ENCODE peak calls at places on chromosome 12, in eight cellular contexts. R is fibroblast of pulmonary artery; F is CD4-positive, alpha-beta T cell; Z is nephron progenitor cell; W is endothelial cell; G is HCT116; S is BE2C; T is fibroblast of mammary gland. D is an unnamed sample.

GRCh38 chr12:131456301-131457027 is 254.4 kb upstream of the SFSWAP start:
- DNase-seq in R (no peak), F (no peak), Z (no peak), W (no peak), G (no peak), S (no peak), T (no peak), D (no peak)

GRCh38 chr12:70983692-70984091 is 63.2 kb upstream of the PTPRR start:
- DNase-seq in R (peak; percentile 31), F (no peak), Z (no peak), W (no peak), G (no peak), S (no peak), T (no peak), D (no peak)

GRCh38 chr12:79360936-79361335 is 329.8 kb downstream of the PAWR start:
- DNase-seq in R (no peak), F (no peak), Z (no peak), W (no peak), G (no peak), S (no peak), T (no peak), D (no peak)

GRCh38 chr12:124096109-124096508 is 123.1 kb downstream of the ZNF664 start:
- DNase-seq in R (no peak), F (no peak), Z (no peak), W (no peak), G (no peak), S (no peak), T (no peak), D (no peak)

GRCh38 chr12:74610711-74611110 is 73.1 kb downstream of the ATXN7L3B start:
- DNase-seq in R (no peak), F (no peak), Z (no peak), W (no peak), G (no peak), S (no peak), T (no peak), D (no peak)

GRCh38 chr12:32821293-32822089 is 65.8 kb upstream of the YARS2 start:
- DNase-seq in R (peak; percentile 53), F (no peak), Z (no peak), W (no peak), G (no peak), S (no peak), T (no peak), D (no peak)

GRCh38 chr12:79156846-79157463 is 292.4 kb downstream of the SYT1 start:
- DNase-seq in R (no peak), F (no peak), Z (no peak), W (no peak), G (no peak), S (no peak), T (no peak), D (no peak)

GRCh38 chr12:105523164-105524057 is 192.9 kb downstream of the C12orf75 start:
- DNase-seq in R (peak; percentile 93), F (no peak), Z (peak; percentile 67), W (no peak), G (no peak), S (peak; percentile 14), T (peak; percentile 84), D (no peak)

GRCh38 chr12:113734503-113734902 is 231.6 kb downstream of the RBM19 start:
- DNase-seq in R (no peak), F (no peak), Z (no peak), W (no peak), G (no peak), S (no peak), T (no peak), D (no peak)

GRCh38 chr12:94535614-94535932 is 75.9 kb upstream of the CEP83 start:
- DNase-seq in R (no peak), F (no peak), Z (peak; percentile 4), W (no peak), G (no peak), S (no peak), T (no peak), D (no peak)

GRCh38 chr12:120538281-120539156 is 4.4 kb downstream of the RNF10 start:
- DNase-seq in R (peak; percentile 58), F (no peak), Z (no peak), W (no peak), G (no peak), S (no peak), T (peak; percentile 61), D (peak; percentile 57)

GRCh38 chr12:127245437-127245836 is 1021.5 kb upstream of the TMEM132C start:
- DNase-seq in R (peak; percentile 41), F (no peak), Z (no peak), W (no peak), G (no peak), S (no peak), T (peak; percentile 87), D (peak; percentile 14)

GRCh38 chr12:13362260-13362841 is 165.8 kb downstream of the EMP1 start:
- DNase-seq in R (peak; percentile 55), F (no peak), Z (peak; percentile 63), W (peak; percentile 71), G (peak; percentile 77), S (peak; percentile 86), T (peak; percentile 61), D (peak; percentile 80)

GRCh38 chr12:10285919-10286318 is 21.8 kb upstream of the KLRD1 start:
- DNase-seq in R (no peak), F (no peak), Z (no peak), W (no peak), G (no peak), S (no peak), T (no peak), D (no peak)

GRCh38 chr12:5333096-5333495 is 98.8 kb upstream of the NTF3 start:
- DNase-seq in R (no peak), F (no peak), Z (no peak), W (no peak), G (no peak), S (no peak), T (no peak), D (no peak)

GRCh38 chr12:39287817-39288216 is 155.1 kb downstream of the KIF21A start:
- DNase-seq in R (no peak), F (no peak), Z (no peak), W (no peak), G (no peak), S (no peak), T (peak; percentile 16), D (peak; percentile 1)

GRCh38 chr12:57092876-57093411 is 4.0 kb downstream of the NAB2 start:
- DNase-seq in R (no peak), F (no peak), Z (no peak), W (no peak), G (no peak), S (no peak), T (no peak), D (no peak)

GRCh38 chr12:95380997-95381786 is 92.8 kb upstream of the METAP2 start:
- DNase-seq in R (no peak), F (no peak), Z (no peak), W (no peak), G (no peak), S (no peak), T (peak; percentile 38), D (no peak)

GRCh38 chr12:32115404-32116104 is 8.9 kb downstream of the BICD1 start:
- DNase-seq in R (peak; percentile 99), F (no peak), Z (no peak), W (no peak), G (peak; percentile 90), S (peak; percentile 62), T (peak; percentile 99), D (peak; percentile 99)

GRCh38 chr12:78441737-78442453 is 422.7 kb upstream of the SYT1 start:
- DNase-seq in R (no peak), F (no peak), Z (no peak), W (no peak), G (no peak), S (no peak), T (peak; percentile 37), D (no peak)

GRCh38 chr12:13918883-13919282 is 62.5 kb downstream of the GRIN2B start:
- DNase-seq in R (no peak), F (no peak), Z (no peak), W (no peak), G (no peak), S (no peak), T (no peak), D (no peak)

GRCh38 chr12:41188058-41188840 is at the start of gene PDZRN4:
- DNase-seq in R (no peak), F (no peak), Z (peak; percentile 72), W (peak; percentile 45), G (no peak), S (peak; percentile 18), T (no peak), D (no peak)

GRCh38 chr12:56080556-56081138 is 682 bp downstream of the ERBB3 start:
- DNase-seq in R (no peak), F (no peak), Z (no peak), W (no peak), G (no peak), S (no peak), T (no peak), D (peak; percentile 30)

GRCh38 chr12:9925746-9926393 is 6.3 kb downstream of the CLEC2A start:
- DNase-seq in R (peak; percentile 71), F (no peak), Z (no peak), W (peak; percentile 7), G (peak; percentile 24), S (no peak), T (peak; percentile 62), D (peak; percentile 57)

GRCh38 chr12:11773889-11774677 is 124.6 kb downstream of the ETV6 start:
- DNase-seq in R (no peak), F (no peak), Z (no peak), W (no peak), G (no peak), S (no peak), T (no peak), D (no peak)

DNA sequence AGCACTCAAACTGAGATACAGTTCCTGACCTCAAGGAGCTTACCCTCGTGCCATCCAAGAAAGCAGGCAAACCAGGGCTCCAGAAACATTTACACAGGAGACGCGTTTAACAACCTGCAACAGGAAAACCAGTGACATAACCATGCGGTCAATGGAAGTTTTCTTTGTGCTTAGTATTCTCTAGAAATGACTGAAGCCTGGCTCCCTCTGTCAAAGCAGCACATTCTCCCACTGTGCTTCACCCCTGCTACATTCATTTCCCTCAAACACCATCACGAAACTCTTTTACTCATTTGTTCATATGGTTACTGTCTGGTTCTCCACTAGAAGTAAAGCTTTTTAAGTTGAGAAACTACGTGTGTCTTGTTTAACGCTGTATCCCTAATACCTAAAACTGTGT is 161.3 kb upstream of the CCND2 start:
- DNase-seq in R (no peak), F (no peak), Z (no peak), W (no peak), G (no peak), S (no peak), T (no peak), D (no peak)
- TF ChIP-seq CTCF in R (no peak), F (no peak), Z (no peak), W (no peak), G (no peak), S (no peak), T (no peak), D (no peak)

GRCh38 chr12:53268009-53268636 is at the start of gene ESPL1:
- DNase-seq in R (peak; percentile 76), F (peak; percentile 55), Z (peak; percentile 82), W (peak; percentile 67), G (peak; percentile 38), S (peak; percentile 86), T (peak; percentile 72), D (peak; percentile 71)
- TF ChIP-seq CTCF in R (peak; percentile 21), F (peak; percentile 36), Z (peak; percentile 45), W (no peak), G (no peak), S (peak; percentile 57), T (no peak), D (no peak)

GRCh38 chr12:8499616-8500015 is 13.7 kb upstream of the CLEC4D start:
- DNase-seq in R (no peak), F (no peak), Z (no peak), W (no peak), G (no peak), S (no peak), T (no peak), D (no peak)
- TF ChIP-seq CTCF in R (no peak), F (no peak), Z (no peak), W (no peak), G (no peak), S (no peak), T (no peak), D (no peak)

GRCh38 chr12:43325786-43326185 is 226.2 kb downstream of the ADAMTS20 start:
- DNase-seq in R (no peak), F (no peak), Z (no peak), W (no peak), G (no peak), S (no peak), T (no peak), D (no peak)
- TF ChIP-seq CTCF in R (no peak), F (no peak), Z (no peak), W (no peak), G (no peak), S (no peak), T (no peak), D (no peak)